ENCODE peak calls at places on chromosomes 5 and 9, in five cellular contexts. One of them, this sample, is unnamed.

GRCh38 chr9:88387035-88387732 is 1.1 kb upstream of the SPIN1 start:
- DNase-seq in stomach: peak; percentile 34
- DNase-seq in GM12865: no peak
- DNase-seq in WERI-Rb-1: peak; percentile 21
- DNase-seq in ascending aorta: peak; percentile 69
- DNase-seq in this sample: peak; percentile 51

GRCh38 chr5:168364738-168365550 is 73.5 kb downstream of the WWC1 start:
- DNase-seq in stomach: peak; percentile 56
- DNase-seq in GM12865: no peak
- DNase-seq in WERI-Rb-1: no peak
- DNase-seq in ascending aorta: peak; percentile 50
- DNase-seq in this sample: peak; percentile 65

GRCh38 chr5:128241071-128241695 is 157.6 kb downstream of the SLC12A2 start:
- DNase-seq in stomach: no peak
- DNase-seq in GM12865: no peak
- DNase-seq in WERI-Rb-1: no peak
- DNase-seq in ascending aorta: no peak
- DNase-seq in this sample: peak; percentile 12

GRCh38 chr5:42767491-42768105 is 11.0 kb downstream of the CCDC152 start:
- DNase-seq in stomach: no peak
- DNase-seq in GM12865: peak; percentile 22
- DNase-seq in WERI-Rb-1: no peak
- DNase-seq in ascending aorta: no peak
- DNase-seq in this sample: peak; percentile 43

GRCh38 chr5:72510610-72511121 is 3.5 kb upstream of the ZNF366 start:
- DNase-seq in stomach: no peak
- DNase-seq in GM12865: peak; percentile 67
- DNase-seq in WERI-Rb-1: no peak
- DNase-seq in ascending aorta: peak; percentile 87
- DNase-seq in this sample: peak; percentile 87

GRCh38 chr5:146789712-146790660 is 88.6 kb downstream of the PPP2R2B start:
- DNase-seq in stomach: no peak
- DNase-seq in GM12865: no peak
- DNase-seq in WERI-Rb-1: no peak
- DNase-seq in ascending aorta: no peak
- DNase-seq in this sample: no peak

GRCh38 chr5:14581891-14582796 is 552 bp downstream of the OTULINL start:
- DNase-seq in stomach: peak; percentile 74
- DNase-seq in GM12865: peak; percentile 81
- DNase-seq in WERI-Rb-1: peak; percentile 92
- DNase-seq in ascending aorta: peak; percentile 79
- DNase-seq in this sample: no peak

GRCh38 chr9:31304576-31304975 is 1079.9 kb upstream of the ACO1 start:
- DNase-seq in stomach: no peak
- DNase-seq in GM12865: no peak
- DNase-seq in WERI-Rb-1: no peak
- DNase-seq in ascending aorta: no peak
- DNase-seq in this sample: peak; percentile 34

GRCh38 chr5:134511796-134512660 is 13.4 kb upstream of the JADE2 start:
- DNase-seq in stomach: peak; percentile 67
- DNase-seq in GM12865: no peak
- DNase-seq in WERI-Rb-1: peak; percentile 97
- DNase-seq in ascending aorta: peak; percentile 86
- DNase-seq in this sample: peak; percentile 87

GRCh38 chr9:14554866-14555265 is 138.4 kb downstream of the ZDHHC21 start:
- DNase-seq in stomach: no peak
- DNase-seq in GM12865: no peak
- DNase-seq in WERI-Rb-1: no peak
- DNase-seq in ascending aorta: no peak
- DNase-seq in this sample: peak; percentile 2

GRCh38 chr5:152994040-152994439 is 496.4 kb upstream of the GRIA1 start:
- DNase-seq in stomach: no peak
- DNase-seq in GM12865: no peak
- DNase-seq in WERI-Rb-1: no peak
- DNase-seq in ascending aorta: no peak
- DNase-seq in this sample: no peak

GRCh38 chr9:82170871-82171270 is 182.3 kb downstream of the SPATA31D1 start:
- DNase-seq in stomach: no peak
- DNase-seq in GM12865: no peak
- DNase-seq in WERI-Rb-1: no peak
- DNase-seq in ascending aorta: no peak
- DNase-seq in this sample: peak; percentile 81

GRCh38 chr5:58440882-58441281 is 19.0 kb downstream of the PLK2 start:
- DNase-seq in stomach: no peak
- DNase-seq in GM12865: no peak
- DNase-seq in WERI-Rb-1: no peak
- DNase-seq in ascending aorta: no peak
- DNase-seq in this sample: no peak

GRCh38 chr5:15794117-15794985 is 294.4 kb downstream of the FBXL7 start:
- DNase-seq in stomach: no peak
- DNase-seq in GM12865: no peak
- DNase-seq in WERI-Rb-1: no peak
- DNase-seq in ascending aorta: no peak
- DNase-seq in this sample: no peak
- TF ChIP-seq CTCF in stomach: no peak
- TF ChIP-seq CTCF in GM12865: no peak
- TF ChIP-seq CTCF in WERI-Rb-1: no peak
- TF ChIP-seq CTCF in ascending aorta: no peak
- TF ChIP-seq CTCF in this sample: peak; percentile 39

GRCh38 chr5:74667396-74667795 is 17.6 kb upstream of the HEXB start:
- DNase-seq in stomach: no peak
- DNase-seq in GM12865: no peak
- DNase-seq in WERI-Rb-1: no peak
- DNase-seq in ascending aorta: no peak
- DNase-seq in this sample: peak; percentile 47

GRCh38 chr5:74670377-74671038 is 14.5 kb upstream of the HEXB start:
- DNase-seq in stomach: no peak
- DNase-seq in GM12865: no peak
- DNase-seq in WERI-Rb-1: no peak
- DNase-seq in ascending aorta: no peak
- DNase-seq in this sample: no peak

GRCh38 chr5:74669824-74670223 is 15.2 kb upstream of the HEXB start:
- DNase-seq in stomach: no peak
- DNase-seq in GM12865: no peak
- DNase-seq in WERI-Rb-1: no peak
- DNase-seq in ascending aorta: no peak
- DNase-seq in this sample: no peak

GRCh38 chr5:74672215-74672877 is 12.7 kb upstream of the HEXB start:
- DNase-seq in stomach: no peak
- DNase-seq in GM12865: no peak
- DNase-seq in WERI-Rb-1: no peak
- DNase-seq in ascending aorta: no peak
- DNase-seq in this sample: no peak

GRCh38 chr5:74673011-74673790 is 11.8 kb upstream of the HEXB start:
- DNase-seq in stomach: no peak
- DNase-seq in GM12865: peak; percentile 11
- DNase-seq in WERI-Rb-1: peak; percentile 29
- DNase-seq in ascending aorta: no peak
- DNase-seq in this sample: peak; percentile 63
- H3K4me3 ChIP-seq in stomach: peak overlapping the region; percentile 8
- H3K4me3 ChIP-seq in GM12865: no peak overlapping the region
- H3K4me3 ChIP-seq in WERI-Rb-1: no peak overlapping the region
- H3K4me3 ChIP-seq in ascending aorta: peak overlapping the region; percentile 35
- H3K4me3 ChIP-seq in this sample: peak overlapping the region; percentile 31

DNA sequence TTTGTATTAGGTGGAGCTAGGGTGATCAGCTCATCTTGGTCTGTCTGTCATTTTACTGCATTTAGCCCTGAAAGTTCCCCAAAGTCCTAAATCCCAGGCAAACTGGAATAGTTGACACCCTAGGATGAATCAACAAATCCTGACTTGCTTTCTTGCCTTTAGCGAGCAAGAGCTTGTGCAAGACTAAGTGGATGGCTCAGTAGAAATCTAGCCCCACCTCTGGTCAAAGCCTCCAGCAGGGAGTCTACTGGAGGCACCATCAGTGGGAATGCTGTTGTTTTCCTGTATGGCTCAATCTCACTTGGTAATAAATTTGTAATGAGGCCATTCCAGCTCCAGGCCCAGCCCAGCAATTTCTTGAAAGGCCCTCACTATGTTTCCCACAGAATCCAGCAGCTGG is 43.7 kb upstream of the TRPC7 start:
- DNase-seq in stomach: no peak
- DNase-seq in GM12865: no peak
- DNase-seq in WERI-Rb-1: no peak
- DNase-seq in ascending aorta: no peak
- DNase-seq in this sample: no peak
- TF ChIP-seq CTCF in stomach: no peak
- TF ChIP-seq CTCF in GM12865: no peak
- TF ChIP-seq CTCF in WERI-Rb-1: no peak
- TF ChIP-seq CTCF in ascending aorta: no peak
- TF ChIP-seq CTCF in this sample: no peak

GRCh38 chr5:173330151-173330855 is 2.1 kb upstream of the STC2 start:
- DNase-seq in stomach: no peak
- DNase-seq in GM12865: no peak
- DNase-seq in WERI-Rb-1: no peak
- DNase-seq in ascending aorta: no peak
- DNase-seq in this sample: no peak
- H3K4me3 ChIP-seq in stomach: peak overlapping the region; percentile 50
- H3K4me3 ChIP-seq in GM12865: peak overlapping the region; percentile 90
- H3K4me3 ChIP-seq in WERI-Rb-1: peak overlapping the region; percentile 65
- H3K4me3 ChIP-seq in ascending aorta: no peak overlapping the region
- H3K4me3 ChIP-seq in this sample: no peak overlapping the region

DNA sequence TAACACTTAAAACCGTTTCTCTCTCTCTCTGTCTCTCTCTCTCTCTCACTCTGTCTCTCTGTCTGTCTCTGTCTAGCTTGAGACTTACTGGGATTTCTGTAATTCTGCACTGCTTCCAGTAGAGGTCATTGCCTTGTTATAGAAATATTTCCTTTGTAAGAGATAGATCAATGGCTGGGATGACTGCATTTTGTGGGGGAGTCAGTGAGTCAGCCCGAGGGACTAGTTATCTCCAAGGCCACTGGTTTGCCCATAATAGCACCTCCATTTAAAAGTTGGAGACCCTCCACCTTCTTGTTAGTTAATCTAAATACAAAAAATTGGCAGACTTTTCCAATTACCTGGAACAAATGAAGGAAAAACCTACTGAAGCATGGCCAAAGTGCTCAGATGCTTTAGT is 547.2 kb downstream of the LRRC70 start:
- DNase-seq in stomach: no peak
- DNase-seq in GM12865: peak; percentile 22
- DNase-seq in WERI-Rb-1: peak; percentile 7
- DNase-seq in ascending aorta: no peak
- DNase-seq in this sample: peak; percentile 30
- TF ChIP-seq CTCF in stomach: no peak
- TF ChIP-seq CTCF in GM12865: peak; percentile 33
- TF ChIP-seq CTCF in WERI-Rb-1: peak; percentile 45
- TF ChIP-seq CTCF in ascending aorta: no peak
- TF ChIP-seq CTCF in this sample: peak; percentile 54

DNA sequence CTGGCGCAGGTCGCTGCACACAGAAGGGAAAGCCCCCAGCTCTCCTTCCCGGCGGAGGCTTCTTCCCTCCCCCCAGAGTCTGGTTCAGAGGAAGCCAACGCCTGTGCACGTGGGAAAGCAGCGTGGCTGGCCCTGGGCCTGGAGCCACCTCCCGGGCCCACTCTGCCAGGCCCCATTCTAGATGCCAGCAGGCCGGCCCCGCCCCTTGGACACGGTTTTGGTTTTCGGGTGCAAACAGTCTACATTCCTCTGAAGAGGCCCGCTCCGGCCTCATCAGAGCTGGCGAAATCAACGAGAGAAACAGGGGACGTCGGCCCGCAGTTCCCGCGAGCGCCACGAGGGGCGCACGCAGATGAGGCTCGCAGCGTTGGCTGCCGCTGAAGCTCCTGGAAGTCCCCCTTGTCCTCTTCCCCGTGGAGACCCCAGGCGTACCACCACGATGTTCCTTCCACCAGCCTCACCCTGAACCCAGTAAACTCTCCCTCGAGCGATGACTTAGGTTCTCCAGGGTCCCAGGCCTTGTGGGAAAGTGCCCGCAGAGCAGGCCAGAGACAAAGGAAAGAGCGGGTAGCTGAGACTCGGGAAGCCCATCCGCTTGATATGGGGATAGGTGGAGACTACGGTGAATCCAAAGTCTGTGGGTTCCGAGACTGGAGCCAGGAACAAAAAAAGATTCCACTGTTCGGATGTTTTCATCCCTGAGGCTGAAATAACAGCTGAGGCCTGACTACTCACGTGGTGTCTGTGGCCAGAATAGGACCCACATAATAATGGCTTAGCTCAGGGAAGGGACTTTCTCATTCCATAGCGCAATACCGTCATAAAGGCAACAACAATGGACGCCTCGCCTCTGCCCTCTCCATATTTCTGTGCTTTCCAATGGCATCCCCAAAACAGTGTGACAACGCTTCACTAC is 64.2 kb downstream of the KLF4 start:
- DNase-seq in stomach: peak; percentile 87
- DNase-seq in GM12865: peak; percentile 60
- DNase-seq in WERI-Rb-1: peak; percentile 38
- DNase-seq in ascending aorta: peak; percentile 94
- DNase-seq in this sample: peak; percentile 67
- H3K4me3 ChIP-seq in stomach: peak overlapping the region; percentile 34
- H3K4me3 ChIP-seq in GM12865: peak overlapping the region; percentile 45
- H3K4me3 ChIP-seq in WERI-Rb-1: no peak overlapping the region
- H3K4me3 ChIP-seq in ascending aorta: peak overlapping the region; percentile 18
- H3K4me3 ChIP-seq in this sample: peak overlapping the region; percentile 29